ENCODE peak calls at places on chromosome 19, in nine cellular contexts. One of them, this sample, is unnamed.

GRCh38 chr19:3369337-3370213 is 3.2 kb downstream of the NFIC start:
- DNase-seq in activated CD4-positive, alpha-beta T cell treated with anti-CD3 and anti-CD28 coated beads for 36 hours: peak
- DNase-seq in Kasumi-1: peak
- DNase-seq in SW480: no peak
- DNase-seq in NCI-H1436: no peak
- DNase-seq in smooth muscle cell of the brain vasculature: no peak
- DNase-seq in activated T-cell treated with anti-CD3 and anti-CD28 coated beads for 1 hour: no peak
- DNase-seq in neural progenitor cell: peak
- DNase-seq in breast epithelium: no peak
- DNase-seq in this sample: peak

GRCh38 chr19:18306903-18307681 is 15.8 kb downstream of the LSM4 start:
- DNase-seq in SW480: no peak
- DNase-seq in neural progenitor cell: no peak
- DNase-seq in activated CD4-positive, alpha-beta T cell treated with anti-CD3 and anti-CD28 coated beads for 36 hours: peak
- DNase-seq in Kasumi-1: no peak
- DNase-seq in smooth muscle cell of the brain vasculature: no peak
- DNase-seq in breast epithelium: no peak
- DNase-seq in NCI-H1436: no peak
- DNase-seq in activated T-cell treated with anti-CD3 and anti-CD28 coated beads for 1 hour: no peak
- DNase-seq in this sample: peak

GRCh38 chr19:49887653-49888477 is 8.8 kb downstream of the IL4I1 start:
- DNase-seq in breast epithelium: no peak
- DNase-seq in activated T-cell treated with anti-CD3 and anti-CD28 coated beads for 1 hour: no peak
- DNase-seq in neural progenitor cell: no peak
- DNase-seq in NCI-H1436: peak
- DNase-seq in activated CD4-positive, alpha-beta T cell treated with anti-CD3 and anti-CD28 coated beads for 36 hours: peak
- DNase-seq in SW480: no peak
- DNase-seq in Kasumi-1: no peak
- DNase-seq in smooth muscle cell of the brain vasculature: no peak
- DNase-seq in this sample: no peak

GRCh38 chr19:3125900-3126524 is 9.8 kb upstream of the GNA15 start:
- DNase-seq in smooth muscle cell of the brain vasculature: no peak
- DNase-seq in activated CD4-positive, alpha-beta T cell treated with anti-CD3 and anti-CD28 coated beads for 36 hours: peak
- DNase-seq in activated T-cell treated with anti-CD3 and anti-CD28 coated beads for 1 hour: peak
- DNase-seq in NCI-H1436: peak
- DNase-seq in Kasumi-1: peak
- DNase-seq in SW480: peak
- DNase-seq in neural progenitor cell: peak
- DNase-seq in breast epithelium: no peak
- DNase-seq in this sample: no peak

GRCh38 chr19:18999016-18999758 is 34.1 kb downstream of the SUGP2 start:
- DNase-seq in activated T-cell treated with anti-CD3 and anti-CD28 coated beads for 1 hour: no peak
- DNase-seq in activated CD4-positive, alpha-beta T cell treated with anti-CD3 and anti-CD28 coated beads for 36 hours: no peak
- DNase-seq in breast epithelium: no peak
- DNase-seq in NCI-H1436: no peak
- DNase-seq in SW480: no peak
- DNase-seq in neural progenitor cell: no peak
- DNase-seq in Kasumi-1: no peak
- DNase-seq in smooth muscle cell of the brain vasculature: no peak
- DNase-seq in this sample: no peak

GRCh38 chr19:46718934-46719551 is 2.1 kb upstream of the PRKD2 start:
- DNase-seq in activated T-cell treated with anti-CD3 and anti-CD28 coated beads for 1 hour: no peak
- DNase-seq in Kasumi-1: no peak
- DNase-seq in breast epithelium: no peak
- DNase-seq in activated CD4-positive, alpha-beta T cell treated with anti-CD3 and anti-CD28 coated beads for 36 hours: no peak
- DNase-seq in SW480: no peak
- DNase-seq in smooth muscle cell of the brain vasculature: no peak
- DNase-seq in neural progenitor cell: no peak
- DNase-seq in NCI-H1436: no peak
- DNase-seq in this sample: no peak

GRCh38 chr19:50430888-50431342 is 1.8 kb upstream of the MYBPC2 start:
- DNase-seq in activated T-cell treated with anti-CD3 and anti-CD28 coated beads for 1 hour: no peak
- DNase-seq in smooth muscle cell of the brain vasculature: no peak
- DNase-seq in SW480: no peak
- DNase-seq in breast epithelium: no peak
- DNase-seq in NCI-H1436: peak
- DNase-seq in Kasumi-1: no peak
- DNase-seq in activated CD4-positive, alpha-beta T cell treated with anti-CD3 and anti-CD28 coated beads for 36 hours: no peak
- DNase-seq in neural progenitor cell: peak
- DNase-seq in this sample: no peak

GRCh38 chr19:6150289-6150688 is 14.8 kb downstream of the ACSBG2 start:
- DNase-seq in SW480: no peak
- DNase-seq in Kasumi-1: no peak
- DNase-seq in activated CD4-positive, alpha-beta T cell treated with anti-CD3 and anti-CD28 coated beads for 36 hours: no peak
- DNase-seq in smooth muscle cell of the brain vasculature: no peak
- DNase-seq in neural progenitor cell: no peak
- DNase-seq in activated T-cell treated with anti-CD3 and anti-CD28 coated beads for 1 hour: no peak
- DNase-seq in breast epithelium: no peak
- DNase-seq in NCI-H1436: no peak
- DNase-seq in this sample: no peak

GRCh38 chr19:57675881-57676280 is 5.9 kb upstream of the ZNF551 start:
- DNase-seq in breast epithelium: no peak
- DNase-seq in neural progenitor cell: no peak
- DNase-seq in SW480: no peak
- DNase-seq in NCI-H1436: no peak
- DNase-seq in activated CD4-positive, alpha-beta T cell treated with anti-CD3 and anti-CD28 coated beads for 36 hours: no peak
- DNase-seq in smooth muscle cell of the brain vasculature: no peak
- DNase-seq in activated T-cell treated with anti-CD3 and anti-CD28 coated beads for 1 hour: no peak
- DNase-seq in Kasumi-1: no peak
- DNase-seq in this sample: no peak

GRCh38 chr19:1237754-1238372 is at the start of gene CBARP:
- DNase-seq in smooth muscle cell of the brain vasculature: no peak
- DNase-seq in activated CD4-positive, alpha-beta T cell treated with anti-CD3 and anti-CD28 coated beads for 36 hours: peak
- DNase-seq in NCI-H1436: no peak
- DNase-seq in Kasumi-1: no peak
- DNase-seq in neural progenitor cell: peak
- DNase-seq in activated T-cell treated with anti-CD3 and anti-CD28 coated beads for 1 hour: no peak
- DNase-seq in SW480: no peak
- DNase-seq in breast epithelium: no peak
- DNase-seq in this sample: peak

GRCh38 chr19:36215276-36216171 is 618 bp downstream of the ZNF146 start:
- DNase-seq in activated T-cell treated with anti-CD3 and anti-CD28 coated beads for 1 hour: no peak
- DNase-seq in smooth muscle cell of the brain vasculature: no peak
- DNase-seq in SW480: peak
- DNase-seq in neural progenitor cell: peak
- DNase-seq in Kasumi-1: peak
- DNase-seq in NCI-H1436: no peak
- DNase-seq in breast epithelium: no peak
- DNase-seq in activated CD4-positive, alpha-beta T cell treated with anti-CD3 and anti-CD28 coated beads for 36 hours: peak
- DNase-seq in this sample: no peak

GRCh38 chr19:50998686-50999085 is 2.7 kb downstream of the KLK8 start:
- DNase-seq in Kasumi-1: no peak
- DNase-seq in activated CD4-positive, alpha-beta T cell treated with anti-CD3 and anti-CD28 coated beads for 36 hours: no peak
- DNase-seq in activated T-cell treated with anti-CD3 and anti-CD28 coated beads for 1 hour: no peak
- DNase-seq in SW480: no peak
- DNase-seq in breast epithelium: no peak
- DNase-seq in NCI-H1436: no peak
- DNase-seq in smooth muscle cell of the brain vasculature: no peak
- DNase-seq in neural progenitor cell: no peak
- DNase-seq in this sample: no peak

GRCh38 chr19:2149980-2150793 is 1.2 kb downstream of the AP3D1 start:
- DNase-seq in NCI-H1436: no peak
- DNase-seq in neural progenitor cell: peak
- DNase-seq in activated CD4-positive, alpha-beta T cell treated with anti-CD3 and anti-CD28 coated beads for 36 hours: peak
- DNase-seq in smooth muscle cell of the brain vasculature: no peak
- DNase-seq in Kasumi-1: no peak
- DNase-seq in SW480: no peak
- DNase-seq in activated T-cell treated with anti-CD3 and anti-CD28 coated beads for 1 hour: no peak
- DNase-seq in breast epithelium: peak
- DNase-seq in this sample: peak